ENCODE peak calls at places on chromosomes 2 and 18, in four cellular contexts. M is upper lobe of left lung, P is HepG2, H is GM12878. L is an unnamed sample.

GRCh38 chr18:2087877-2088673 is 483.2 kb downstream of the METTL4 start:
- ATAC-seq in M (peak; percentile 55), P (no peak), H (no peak), L (peak; percentile 90)

GRCh38 chr2:68605939-68606338 is 37.4 kb upstream of the PROKR1 start:
- ATAC-seq in M (no peak), P (no peak), H (no peak), L (no peak)

GRCh38 chr2:237488295-237488694 is 1.2 kb downstream of the MLPH start:
- ATAC-seq in M (no peak), P (no peak), H (no peak), L (no peak)

GRCh38 chr18:23226930-23227728 is 91.8 kb downstream of the CABLES1 start:
- ATAC-seq in M (peak; percentile 56), P (no peak), H (no peak), L (peak; percentile 60)

GRCh38 chr2:54897420-54898310 is 152.6 kb downstream of the RTN4 start:
- ATAC-seq in M (no peak), P (no peak), H (no peak), L (no peak)

GRCh38 chr18:10101293-10101701 is 187.5 kb downstream of the VAPA start:
- ATAC-seq in M (no peak), P (no peak), H (no peak), L (no peak)

GRCh38 chr2:241329669-241330615 is 14.2 kb downstream of the SEPTIN2 start:
- ATAC-seq in M (peak; percentile 32), P (no peak), H (no peak), L (no peak)

GRCh38 chr2:186968277-186968676 is 119.3 kb upstream of the ZSWIM2 start:
- ATAC-seq in M (no peak), P (no peak), H (peak; percentile 89), L (no peak)

GRCh38 chr2:160583823-160584537 is 90.4 kb upstream of the RBMS1 start:
- ATAC-seq in M (no peak), P (peak; percentile 32), H (no peak), L (no peak)

DNA sequence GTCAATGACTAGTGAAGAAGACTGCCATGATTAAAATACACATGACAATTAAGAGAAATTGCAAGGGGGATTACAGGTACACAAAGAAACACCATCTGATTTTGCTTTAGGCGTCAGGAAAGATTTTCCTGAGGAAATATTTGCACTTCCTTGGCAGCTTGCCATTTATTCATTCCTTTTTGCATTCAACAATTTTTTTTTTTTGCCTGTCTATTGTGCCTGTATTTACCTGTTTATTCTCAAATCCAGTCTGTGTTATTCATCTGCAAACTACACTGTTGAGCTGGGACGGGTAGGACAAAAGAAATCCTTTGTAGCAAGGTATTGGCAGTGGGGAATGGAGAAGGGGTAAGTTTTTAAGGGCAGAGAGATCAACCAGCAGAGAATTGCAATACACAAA is 31.8 kb downstream of the SMAD2 start:
- ATAC-seq in M (no peak), P (no peak), H (no peak), L (no peak)
- TF ChIP-seq POLR2AphosphoS5 in M (no peak), P (no peak), H (no peak), L (no peak)

GRCh38 chr2:16325613-16326510 is 339.8 kb downstream of the CYRIA start:
- ATAC-seq in M (no peak), P (no peak), H (no peak), L (no peak)
- H3K9me3 ChIP-seq in M (no peaks in the 10 kb centered on the region), P (no peaks in the 10 kb centered on the region), H (no peaks in the 10 kb centered on the region), L (no peaks in the 10 kb centered on the region)

DNA sequence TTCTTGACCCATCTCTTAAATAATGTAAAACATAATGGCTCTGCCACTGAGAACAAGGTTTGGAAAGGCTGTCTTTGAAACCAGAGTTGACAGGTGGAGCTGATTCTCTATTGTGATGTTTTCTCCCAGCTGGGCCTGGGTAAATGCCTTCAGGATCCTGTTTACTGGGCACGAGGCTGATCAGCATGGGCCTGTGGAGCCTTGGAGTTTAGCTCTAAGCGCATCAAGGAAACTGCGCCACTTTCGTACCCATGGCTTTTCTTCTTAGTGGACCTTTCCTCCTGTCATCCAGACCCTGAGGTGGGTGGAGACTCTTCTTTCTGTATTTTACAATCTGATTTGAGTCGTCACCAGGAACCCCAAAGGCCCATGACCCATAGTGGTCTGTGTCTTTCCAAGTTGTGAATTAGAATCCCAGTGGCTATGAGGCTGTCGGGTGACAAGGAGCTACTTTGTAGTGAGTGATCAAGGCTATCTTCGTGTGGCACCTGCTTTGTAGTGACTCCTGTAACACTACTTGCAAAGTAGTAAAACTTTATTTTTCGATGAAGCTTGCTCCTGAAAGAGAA is 123.1 kb downstream of the LPIN1 start:
- ATAC-seq in M (no peak), P (no peak), H (peak; percentile 0), L (no peak)
- TF ChIP-seq POLR2AphosphoS5 in M (no peak), P (no peak), H (no peak), L (no peak)

GRCh38 chr2:116467243-116467642 is 1347.2 kb upstream of the DDX18 start:
- ATAC-seq in M (no peak), P (no peak), H (no peak), L (no peak)
- H3K9me3 ChIP-seq in M (no peaks in the 10 kb centered on the region), P (peaks cover 87% of the 10 kb centered on the region), H (no peaks in the 10 kb centered on the region), L (peaks cover 15% of the 10 kb centered on the region)

GRCh38 chr2:238523158-238524110 is 96.7 kb downstream of the ASB1 start:
- ATAC-seq in M (peak; percentile 61), P (peak; percentile 96), H (no peak), L (peak; percentile 84)
- TF ChIP-seq POLR2AphosphoS5 in M (no peak), P (no peak), H (no peak), L (no peak)

DNA sequence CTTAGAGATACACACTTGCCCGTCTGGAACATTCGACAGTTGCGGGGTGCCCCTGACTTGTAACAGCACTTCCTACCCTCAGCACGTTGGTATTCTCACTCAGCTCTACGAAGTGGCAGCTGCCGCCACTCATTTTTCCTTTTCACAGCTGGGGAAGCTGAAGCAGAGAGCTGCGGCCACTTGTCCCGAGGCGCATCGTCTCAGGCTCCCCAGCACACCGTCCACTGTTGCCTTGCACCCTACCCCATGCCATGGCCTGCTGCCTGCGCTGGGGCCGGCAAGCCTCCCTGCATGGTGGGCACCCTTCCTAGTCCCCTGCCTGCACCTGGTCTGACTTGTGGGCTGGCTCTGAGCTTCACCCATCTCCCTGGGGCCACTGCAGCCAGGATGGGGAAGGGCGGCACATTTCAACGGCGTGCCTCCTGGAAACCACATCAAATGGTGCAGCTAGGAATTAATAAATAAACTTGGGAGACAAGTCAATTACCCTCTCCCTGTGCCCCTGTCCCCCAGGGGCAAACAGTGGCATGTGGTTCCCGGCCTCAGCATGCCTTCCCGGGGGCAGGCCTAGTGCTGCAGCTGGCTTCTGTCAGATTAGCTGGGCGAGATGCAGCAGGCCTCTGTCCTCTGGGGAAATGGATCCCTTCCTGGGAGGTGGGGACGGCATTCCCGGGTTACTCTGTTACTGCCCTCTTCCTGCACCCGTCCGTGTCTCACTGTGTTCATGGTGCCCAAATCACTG is 64.7 kb upstream of the HAAO start:
- ATAC-seq in M (no peak), P (no peak), H (no peak), L (no peak)
- H3K9me3 ChIP-seq in M (no peaks in the 10 kb centered on the region), P (no peaks in the 10 kb centered on the region), H (no peaks in the 10 kb centered on the region), L (no peaks in the 10 kb centered on the region)

GRCh38 chr2:159157361-159158045 is 129.0 kb downstream of the WDSUB1 start:
- ATAC-seq in M (no peak), P (no peak), H (peak; percentile 69), L (no peak)
- TF ChIP-seq POLR2AphosphoS5 in M (no peak), P (no peak), H (no peak), L (no peak)

DNA sequence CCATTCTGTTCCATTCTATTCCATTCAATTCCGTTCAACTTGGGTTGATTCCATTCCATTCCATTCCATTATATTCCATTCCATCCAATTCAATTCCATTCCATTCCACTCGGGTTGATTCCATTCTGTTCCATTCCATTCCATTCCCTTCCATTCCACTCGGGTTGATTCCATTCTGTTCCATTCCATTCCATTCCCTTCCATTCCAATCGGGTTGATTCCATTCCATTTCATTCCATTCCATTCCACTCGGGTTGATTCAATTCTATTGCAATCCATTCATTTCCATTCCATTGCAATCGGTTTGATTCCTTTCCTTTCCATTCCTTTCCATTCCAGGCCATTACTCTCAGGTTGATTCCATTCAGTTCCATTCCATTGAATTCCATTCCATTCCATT is 1138.4 kb downstream of the RPIA start:
- ATAC-seq in M (peak; percentile 45), P (peak; percentile 29), H (no peak), L (no peak)
- H3K9me3 ChIP-seq in M (peaks cover 25% of the 10 kb centered on the region), P (no peaks in the 10 kb centered on the region), H (peaks cover 19% of the 10 kb centered on the region), L (no peaks in the 10 kb centered on the region)